ENCODE peak calls at places on chromosomes 13 and 19, in five cellular contexts. K is cortex of kidney; X is stimulated activated CD8-positive, alpha-beta memory T cell treated with anti-CD3 and anti-CD28 coated beads, Interleukin-7, amount 100 ng/mL, for 1 hour; P is breast epithelium; B is hypothalamus. I is an unnamed sample.

GRCh38 chr19:46951236-46951986 is 68.2 kb upstream of the NPAS1 start:
- DNase-seq in X (no peak), K (no peak), B (peak), P (no peak), I (no peak)

GRCh38 chr13:70249332-70250064 is 141.2 kb upstream of the KLHL1 start:
- DNase-seq in B (no peak), P (no peak), K (no peak), X (no peak), I (no peak)

GRCh38 chr19:18046066-18046718 is 38.2 kb downstream of the ARRDC2 start:
- DNase-seq in P (peak), X (no peak), K (no peak), B (no peak), I (no peak)

GRCh38 chr19:46924874-46925547 is 64.2 kb downstream of the ARHGAP35 start:
- DNase-seq in K (no peak), X (no peak), P (peak), B (no peak), I (no peak)

GRCh38 chr13:30805132-30805537 is 69.8 kb downstream of the ALOX5AP start:
- DNase-seq in B (no peak), P (no peak), K (no peak), X (no peak), I (no peak)

GRCh38 chr19:11964496-11964857 is 363 bp upstream of the ZNF763 start:
- DNase-seq in X (no peak), B (peak), K (no peak), P (no peak), I (no peak)

GRCh38 chr13:39603424-39603947 is 493 bp upstream of the LHFPL6 start:
- DNase-seq in P (no peak), B (peak), K (no peak), X (no peak), I (no peak)

GRCh38 chr19:33064778-33065550 is at the start of gene RHPN2:
- DNase-seq in K (no peak), P (no peak), X (no peak), B (peak), I (peak)

GRCh38 chr13:113053376-113053775 is 52.2 kb upstream of the F7 start:
- DNase-seq in X (no peak), K (no peak), P (no peak), B (no peak), I (no peak)

I was measured in activated B cell treated with CpG ODN at 0.5 μM for 24 hours.